ENCODE peak calls at places on chromosomes 7 and 10, in six cellular contexts. One of them, this sample, is unnamed.

GRCh38 chr7:3087243-3087642 is 43.6 kb upstream of the CARD11 start:
- DNase-seq in IMR-90: peak
- DNase-seq in mesenchymal stem cell: peak
- DNase-seq in mesendoderm: peak
- DNase-seq in trophoblast cell: no peak
- DNase-seq in H1: no peak
- DNase-seq in this sample: no peak

GRCh38 chr7:158587425-158588084 is at the start of gene PTPRN2:
- DNase-seq in IMR-90: peak
- DNase-seq in mesenchymal stem cell: peak
- DNase-seq in mesendoderm: peak
- DNase-seq in trophoblast cell: peak
- DNase-seq in H1: no peak
- DNase-seq in this sample: peak

GRCh38 chr7:19663816-19664531 is 44.9 kb downstream of the POLR1F start:
- DNase-seq in IMR-90: no peak
- DNase-seq in mesenchymal stem cell: peak
- DNase-seq in mesendoderm: no peak
- DNase-seq in trophoblast cell: no peak
- DNase-seq in H1: no peak
- DNase-seq in this sample: no peak

GRCh38 chr10:71253981-71254818 is 41.8 kb downstream of the UNC5B start:
- DNase-seq in IMR-90: no peak
- DNase-seq in mesenchymal stem cell: no peak
- DNase-seq in mesendoderm: no peak
- DNase-seq in trophoblast cell: no peak
- DNase-seq in H1: no peak
- DNase-seq in this sample: no peak

GRCh38 chr7:30309842-30310435 is 25.5 kb downstream of the ZNRF2 start:
- DNase-seq in IMR-90: no peak
- DNase-seq in mesenchymal stem cell: no peak
- DNase-seq in mesendoderm: no peak
- DNase-seq in trophoblast cell: no peak
- DNase-seq in H1: no peak
- DNase-seq in this sample: no peak

GRCh38 chr10:104322416-104322782 is 15.9 kb downstream of the ITPRIP start:
- DNase-seq in IMR-90: no peak
- DNase-seq in mesenchymal stem cell: no peak
- DNase-seq in mesendoderm: no peak
- DNase-seq in trophoblast cell: no peak
- DNase-seq in H1: no peak
- DNase-seq in this sample: no peak

GRCh38 chr10:83218205-83218604 is 921.1 kb upstream of the GHITM start:
- DNase-seq in IMR-90: no peak
- DNase-seq in mesenchymal stem cell: no peak
- DNase-seq in mesendoderm: peak
- DNase-seq in trophoblast cell: no peak
- DNase-seq in H1: no peak
- DNase-seq in this sample: no peak

GRCh38 chr7:135717686-135718085 is 10.3 kb downstream of the SLC13A4 start:
- DNase-seq in IMR-90: no peak
- DNase-seq in mesenchymal stem cell: no peak
- DNase-seq in mesendoderm: no peak
- DNase-seq in trophoblast cell: no peak
- DNase-seq in H1: no peak
- DNase-seq in this sample: no peak

GRCh38 chr10:96978621-96979154 is 146.6 kb downstream of the LCOR start:
- DNase-seq in IMR-90: no peak
- DNase-seq in mesenchymal stem cell: no peak
- DNase-seq in mesendoderm: no peak
- DNase-seq in trophoblast cell: no peak
- DNase-seq in H1: no peak
- DNase-seq in this sample: no peak

GRCh38 chr10:11404931-11405330 is 206.5 kb downstream of the USP6NL start:
- DNase-seq in IMR-90: no peak
- DNase-seq in mesenchymal stem cell: no peak
- DNase-seq in mesendoderm: no peak
- DNase-seq in trophoblast cell: no peak
- DNase-seq in H1: no peak
- DNase-seq in this sample: no peak

GRCh38 chr7:50721160-50721559 is 61.5 kb downstream of the GRB10 start:
- DNase-seq in IMR-90: no peak
- DNase-seq in mesenchymal stem cell: no peak
- DNase-seq in mesendoderm: no peak
- DNase-seq in trophoblast cell: peak
- DNase-seq in H1: no peak
- DNase-seq in this sample: no peak

GRCh38 chr10:49213211-49213610 is 25.0 kb upstream of the TMEM273 start:
- DNase-seq in IMR-90: no peak
- DNase-seq in mesenchymal stem cell: no peak
- DNase-seq in mesendoderm: no peak
- DNase-seq in trophoblast cell: no peak
- DNase-seq in H1: no peak
- DNase-seq in this sample: no peak

GRCh38 chr7:20201380-20201779 is 15.8 kb downstream of the MACC1 start:
- DNase-seq in IMR-90: no peak
- DNase-seq in mesenchymal stem cell: no peak
- DNase-seq in mesendoderm: peak
- DNase-seq in trophoblast cell: no peak
- DNase-seq in H1: no peak
- DNase-seq in this sample: no peak

GRCh38 chr7:123745437-123745836 is 3.4 kb downstream of the WASL start:
- DNase-seq in IMR-90: no peak
- DNase-seq in mesenchymal stem cell: no peak
- DNase-seq in mesendoderm: no peak
- DNase-seq in trophoblast cell: no peak
- DNase-seq in H1: no peak
- DNase-seq in this sample: no peak

GRCh38 chr7:974172-974571 is 1.2 kb downstream of the COX19 start:
- DNase-seq in IMR-90: no peak
- DNase-seq in mesenchymal stem cell: peak
- DNase-seq in mesendoderm: no peak
- DNase-seq in trophoblast cell: no peak
- DNase-seq in H1: no peak
- DNase-seq in this sample: no peak

GRCh38 chr10:91162050-91162494 is 58.4 kb upstream of the PCGF5 start:
- DNase-seq in IMR-90: peak
- DNase-seq in mesenchymal stem cell: peak
- DNase-seq in mesendoderm: peak
- DNase-seq in trophoblast cell: no peak
- DNase-seq in H1: no peak
- DNase-seq in this sample: no peak

GRCh38 chr7:55441668-55442305 is 76.7 kb downstream of the LANCL2 start:
- DNase-seq in IMR-90: peak
- DNase-seq in mesenchymal stem cell: peak
- DNase-seq in mesendoderm: no peak
- DNase-seq in trophoblast cell: no peak
- DNase-seq in H1: no peak
- DNase-seq in this sample: no peak

GRCh38 chr7:12031638-12032037 is 179.5 kb upstream of the TMEM106B start:
- DNase-seq in IMR-90: peak
- DNase-seq in mesenchymal stem cell: peak
- DNase-seq in mesendoderm: peak
- DNase-seq in trophoblast cell: no peak
- DNase-seq in H1: no peak
- DNase-seq in this sample: no peak

GRCh38 chr10:80356563-80356999 is at the start of the genes DYDC1 and DYDC2:
- DNase-seq in IMR-90: no peak
- DNase-seq in mesenchymal stem cell: peak
- DNase-seq in mesendoderm: peak
- DNase-seq in trophoblast cell: peak
- DNase-seq in H1: peak
- DNase-seq in this sample: peak

GRCh38 chr7:95434501-95435421 is at the start of gene PON2:
- DNase-seq in IMR-90: peak
- DNase-seq in mesenchymal stem cell: peak
- DNase-seq in mesendoderm: peak
- DNase-seq in trophoblast cell: peak
- DNase-seq in H1: peak
- DNase-seq in this sample: peak

DNA sequence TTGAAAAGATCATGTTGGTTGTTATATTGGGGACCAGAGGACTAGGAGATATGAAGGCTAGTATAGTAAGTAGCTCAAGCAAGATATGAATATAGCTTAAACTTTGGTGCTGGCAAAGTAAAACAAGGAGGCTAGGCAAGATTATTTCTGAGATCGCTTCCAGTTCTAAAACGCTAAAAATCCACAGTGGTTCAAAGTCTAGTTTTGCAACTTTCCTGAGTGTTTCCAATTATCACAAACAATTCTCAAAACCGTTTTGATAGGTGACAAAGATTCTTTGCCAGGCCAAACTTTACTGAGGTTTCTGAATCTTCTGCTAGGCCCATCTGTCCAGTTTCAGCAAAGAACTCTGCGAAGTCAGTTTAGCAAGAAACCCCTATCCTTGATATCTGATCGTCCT is 35.3 kb downstream of the PDZD8 start:
- DNase-seq in IMR-90: no peak
- DNase-seq in mesenchymal stem cell: no peak
- DNase-seq in mesendoderm: no peak
- DNase-seq in trophoblast cell: peak
- DNase-seq in H1: no peak
- DNase-seq in this sample: no peak
- H2BK5ac ChIP-seq in IMR-90: no peak
- H2BK5ac ChIP-seq in mesenchymal stem cell: no peak
- H2BK5ac ChIP-seq in mesendoderm: no peak
- H2BK5ac ChIP-seq in trophoblast cell: no peak
- H2BK5ac ChIP-seq in H1: no peak
- H2BK5ac ChIP-seq in this sample: no peak

DNA sequence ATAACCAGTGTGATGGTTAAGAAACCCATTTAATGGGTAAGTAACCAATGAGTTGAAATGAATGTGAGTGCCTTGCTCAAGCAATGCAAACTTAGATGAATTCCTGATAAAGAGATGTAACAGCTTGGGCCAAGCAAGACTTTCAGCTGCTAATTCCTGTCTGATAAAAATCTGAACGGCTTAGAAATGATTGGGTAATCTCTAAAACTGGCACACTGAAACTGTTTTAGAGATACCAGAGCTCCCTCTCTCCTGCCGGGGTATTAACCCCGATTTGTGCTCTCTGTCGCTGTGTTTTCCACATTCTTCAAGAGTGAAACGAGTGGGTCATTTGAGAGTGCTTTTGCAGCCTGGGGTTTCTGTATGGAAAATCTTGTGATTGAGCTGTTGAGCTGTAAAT is 534.9 kb upstream of the GALNT17 start:
- DNase-seq in IMR-90: no peak
- DNase-seq in mesenchymal stem cell: no peak
- DNase-seq in mesendoderm: no peak
- DNase-seq in trophoblast cell: no peak
- DNase-seq in H1: no peak
- DNase-seq in this sample: no peak
- H3K9ac ChIP-seq in IMR-90: no peak
- H3K9ac ChIP-seq in mesenchymal stem cell: no peak
- H3K9ac ChIP-seq in mesendoderm: no peak
- H3K9ac ChIP-seq in trophoblast cell: no peak
- H3K9ac ChIP-seq in H1: no peak
- H3K9ac ChIP-seq in this sample: no peak

GRCh38 chr10:13526952-13527863 is 1.6 kb downstream of the BEND7 start:
- DNase-seq in IMR-90: peak
- DNase-seq in mesenchymal stem cell: peak
- DNase-seq in mesendoderm: peak
- DNase-seq in trophoblast cell: peak
- DNase-seq in H1: no peak
- DNase-seq in this sample: no peak

GRCh38 chr10:13529714-13529973 is 830 bp upstream of the BEND7 start:
- DNase-seq in IMR-90: no peak
- DNase-seq in mesenchymal stem cell: no peak
- DNase-seq in mesendoderm: peak
- DNase-seq in trophoblast cell: no peak
- DNase-seq in H1: no peak
- DNase-seq in this sample: no peak

GRCh38 chr10:13527864-13528137 is 1.0 kb downstream of the BEND7 start:
- DNase-seq in IMR-90: no peak
- DNase-seq in mesenchymal stem cell: peak
- DNase-seq in mesendoderm: peak
- DNase-seq in trophoblast cell: no peak
- DNase-seq in H1: no peak
- DNase-seq in this sample: no peak

GRCh38 chr10:13528138-13528874 is 508 bp downstream of the BEND7 start:
- DNase-seq in IMR-90: no peak
- DNase-seq in mesenchymal stem cell: peak
- DNase-seq in mesendoderm: peak
- DNase-seq in trophoblast cell: no peak
- DNase-seq in H1: no peak
- DNase-seq in this sample: no peak

DNA sequence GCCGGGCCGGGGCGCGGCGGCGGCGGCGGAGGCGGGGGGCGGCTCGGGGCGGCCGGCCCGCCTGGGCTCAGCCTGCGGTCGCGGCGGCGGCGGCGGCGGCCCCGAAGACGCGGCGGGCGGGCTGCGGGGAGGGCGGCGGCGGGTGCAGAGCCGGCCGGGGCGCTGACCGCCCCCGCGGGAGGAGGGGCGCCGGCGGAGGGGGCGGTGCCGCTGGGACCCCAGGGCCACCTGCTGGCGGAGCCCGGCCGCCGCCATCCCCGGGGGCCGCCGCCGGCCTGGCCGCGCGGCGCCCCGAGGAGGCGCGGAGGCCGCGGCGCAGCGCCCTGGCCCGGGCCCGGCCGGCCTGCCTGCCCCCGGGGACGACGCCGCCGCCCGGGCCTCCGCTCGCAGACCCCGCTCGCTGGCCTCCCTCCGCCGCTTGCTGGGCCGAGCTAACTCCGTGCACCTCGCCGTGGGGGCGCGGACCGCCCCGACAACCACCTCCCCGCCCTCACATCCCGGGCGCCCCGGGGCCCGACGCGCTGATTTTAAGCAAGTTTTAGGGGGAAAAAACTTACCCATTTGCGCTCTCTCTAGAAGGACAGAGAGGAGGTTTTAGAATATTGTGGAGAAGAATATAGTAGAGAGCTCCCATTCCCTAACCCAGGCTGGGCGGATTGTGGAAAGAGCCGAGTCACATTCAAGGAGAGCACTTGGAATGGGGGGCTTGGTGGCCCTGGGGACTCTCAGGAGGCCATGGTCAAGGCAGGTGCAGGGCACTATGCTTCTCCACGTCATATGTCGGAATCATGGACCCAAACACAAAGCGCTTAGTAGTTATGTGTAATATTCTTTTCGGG is at the start of gene BEND7:
- DNase-seq in IMR-90: peak
- DNase-seq in mesenchymal stem cell: peak
- DNase-seq in mesendoderm: peak
- DNase-seq in trophoblast cell: no peak
- DNase-seq in H1: no peak
- DNase-seq in this sample: no peak
- H3K4me3 ChIP-seq in IMR-90: peak
- H3K4me3 ChIP-seq in mesenchymal stem cell: peak
- H3K4me3 ChIP-seq in mesendoderm: peak
- H3K4me3 ChIP-seq in trophoblast cell: peak
- H3K4me3 ChIP-seq in H1: peak
- H3K4me3 ChIP-seq in this sample: peak

DNA sequence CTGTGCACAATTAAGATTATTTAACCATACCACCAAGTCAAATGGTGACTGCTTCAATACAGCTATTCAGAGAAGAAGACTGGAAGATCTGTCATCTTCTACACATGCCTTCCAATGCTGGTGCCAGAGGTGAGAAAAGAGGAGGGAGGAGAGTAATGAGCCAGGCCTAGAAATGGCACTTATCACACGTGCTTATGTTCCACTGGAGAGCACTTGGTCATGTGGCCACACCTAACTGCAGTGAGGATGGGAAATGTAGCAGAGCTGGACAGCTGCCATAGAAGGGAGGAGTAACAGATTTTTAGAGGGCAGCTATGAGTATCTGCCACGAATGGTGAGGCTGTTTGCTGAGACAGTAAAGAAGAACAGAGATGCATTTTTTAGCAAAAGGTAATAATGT is 77.1 kb downstream of the MPLKIP start:
- DNase-seq in IMR-90: peak
- DNase-seq in mesenchymal stem cell: no peak
- DNase-seq in mesendoderm: no peak
- DNase-seq in trophoblast cell: no peak
- DNase-seq in H1: no peak
- DNase-seq in this sample: no peak
- H2BK5ac ChIP-seq in IMR-90: no peak
- H2BK5ac ChIP-seq in mesenchymal stem cell: no peak
- H2BK5ac ChIP-seq in mesendoderm: no peak
- H2BK5ac ChIP-seq in trophoblast cell: no peak
- H2BK5ac ChIP-seq in H1: no peak
- H2BK5ac ChIP-seq in this sample: no peak

This sample was measured in neuronal stem cell.